ENCODE peak calls at places on chromosomes 11 and 22, in six cellular contexts. S is HepG2, O is GM12891, Y is H1, A is GM12878, T is K562. H is an unnamed sample.

GRCh38 chr11:12075822-12076821 is 34.3 kb upstream of the MICAL2 start:
- DNase-seq in Y (no peak), T (no peak), S (no peak), O (no peak), A (no peak), H (no peak)

GRCh38 chr11:8593935-8594909 is at the start of gene STK33:
- DNase-seq in T (peak), A (no peak), Y (peak), O (peak), S (peak), H (peak)

GRCh38 chr11:1728281-1728680 is 22.1 kb downstream of the IFITM10 start:
- DNase-seq in O (no peak), S (no peak), Y (no peak), A (no peak), T (no peak), H (no peak)

GRCh38 chr22:35629406-35630234 is 12.5 kb upstream of the MB start:
- DNase-seq in Y (peak), A (peak), T (peak), O (peak), S (no peak), H (no peak)

GRCh38 chr11:69791266-69791665 is 16.1 kb upstream of the FGF4 start:
- DNase-seq in T (no peak), S (no peak), O (no peak), A (no peak), Y (no peak), H (no peak)

GRCh38 chr11:73218106-73218829 is at the start of gene P2RY2:
- DNase-seq in Y (peak), S (peak), A (no peak), O (peak), T (no peak), H (no peak)

GRCh38 chr11:112219476-112220232 is 6.6 kb upstream of the PTS start:
- DNase-seq in A (peak), O (peak), S (peak), T (peak), Y (no peak), H (peak)

GRCh38 chr11:25794804-25795203 is 537.1 kb upstream of the ANO3 start:
- DNase-seq in A (no peak), O (no peak), S (no peak), Y (no peak), T (no peak), H (no peak)

GRCh38 chr11:13970986-13971385 is 8.5 kb downstream of the SPON1 start:
- DNase-seq in A (no peak), T (no peak), O (no peak), S (peak), Y (no peak), H (no peak)

GRCh38 chr11:107651672-107652071 is 60.2 kb downstream of the SLN start:
- DNase-seq in S (no peak), T (no peak), Y (no peak), A (no peak), O (no peak), H (no peak)

GRCh38 chr11:128735935-128736610 is 42.2 kb downstream of the FLI1 start:
- DNase-seq in O (no peak), A (no peak), T (no peak), S (no peak), Y (no peak), H (no peak)

GRCh38 chr11:114304065-114304464 is 7.9 kb downstream of the NNMT start:
- DNase-seq in Y (no peak), A (no peak), T (no peak), O (no peak), S (no peak), H (no peak)

GRCh38 chr22:30422481-30423295 is 2.9 kb upstream of the MTFP1 start:
- DNase-seq in Y (peak), O (no peak), S (peak), T (peak), A (no peak), H (no peak)

GRCh38 chr11:65150513-65151271 is 16.4 kb upstream of the SYVN1 start:
- DNase-seq in A (peak), S (peak), Y (no peak), O (no peak), T (peak), H (no peak)

GRCh38 chr11:94767701-94768601 is at the start of gene AMOTL1:
- DNase-seq in O (peak), T (peak), Y (peak), A (no peak), S (no peak), H (no peak)

GRCh38 chr22:29914165-29914564 is 31.2 kb downstream of the MTMR3 start:
- DNase-seq in T (no peak), O (no peak), A (no peak), S (no peak), Y (no peak), H (no peak)

GRCh38 chr22:39530136-39530535 is 2.4 kb downstream of the RPS19BP1 start:
- DNase-seq in S (no peak), Y (no peak), O (no peak), T (no peak), A (no peak), H (no peak)

GRCh38 chr11:61780581-61781162 is 11.7 kb downstream of the TMEM258 start:
- DNase-seq in Y (no peak), A (no peak), O (no peak), S (no peak), T (no peak), H (no peak)

GRCh38 chr11:133787379-133788103 is 57.8 kb downstream of the SPATA19 start:
- DNase-seq in A (no peak), T (no peak), Y (no peak), O (no peak), S (no peak), H (no peak)

GRCh38 chr11:75826463-75827220 is 11.6 kb downstream of the UVRAG start:
- DNase-seq in S (no peak), T (no peak), Y (no peak), O (no peak), A (no peak), H (no peak)

GRCh38 chr11:76030286-76030685 is 176.0 kb downstream of the WNT11 start:
- DNase-seq in T (no peak), A (no peak), S (peak), Y (no peak), O (no peak), H (no peak)

GRCh38 chr11:4203603-4204360 is 109.2 kb downstream of the RRM1 start:
- DNase-seq in T (no peak), A (no peak), S (no peak), O (no peak), Y (no peak), H (no peak)

GRCh38 chr11:69950120-69950519 is 128.0 kb upstream of the ANO1 start:
- DNase-seq in O (peak), T (peak), A (no peak), S (peak), Y (peak), H (no peak)

GRCh38 chr22:23137905-23138520 is 3.8 kb downstream of the RSPH14 start:
- DNase-seq in T (no peak), A (peak), Y (no peak), O (no peak), S (no peak), H (no peak)

GRCh38 chr11:129268371-129268770 is 76.2 kb upstream of the ARHGAP32 start:
- DNase-seq in A (no peak), Y (no peak), O (no peak), T (no peak), S (no peak), H (no peak)

GRCh38 chr11:29448246-29448877 is 568.5 kb downstream of the KCNA4 start:
- DNase-seq in T (peak), O (no peak), S (no peak), A (no peak), Y (no peak), H (no peak)

GRCh38 chr11:32885556-32885955 is 7.1 kb upstream of the QSER1 start:
- DNase-seq in S (no peak), A (no peak), Y (no peak), T (no peak), O (no peak), H (no peak)

GRCh38 chr11:69588270-69588669 is 52.7 kb upstream of the CCND1 start:
- DNase-seq in Y (no peak), A (no peak), S (peak), T (no peak), O (no peak), H (no peak)

GRCh38 chr11:26841818-26842457 is 120.1 kb upstream of the SLC5A12 start:
- DNase-seq in S (no peak), T (no peak), O (no peak), A (no peak), Y (no peak), H (no peak)

GRCh38 chr11:65774525-65775306 is 6.1 kb downstream of the AP5B1 start:
- DNase-seq in A (no peak), T (no peak), S (no peak), O (no peak), Y (no peak), H (no peak)

GRCh38 chr11:1548221-1549070 is 23.6 kb downstream of the DUSP8 start:
- DNase-seq in T (peak), S (no peak), A (no peak), O (no peak), Y (no peak), H (no peak)

GRCh38 chr11:114134870-114135269 is 75.4 kb downstream of the ZBTB16 start:
- DNase-seq in O (no peak), T (no peak), Y (no peak), A (no peak), S (no peak), H (no peak)

GRCh38 chr22:19605508-19606331 is 81.5 kb upstream of the CLDN5 start:
- DNase-seq in T (peak), O (no peak), Y (no peak), A (no peak), S (no peak), H (no peak)

GRCh38 chr22:19606332-19607197 is 82.4 kb upstream of the CLDN5 start:
- DNase-seq in A (no peak), S (no peak), O (no peak), T (peak), Y (no peak), H (no peak)

GRCh38 chr22:19604711-19605268 is 80.6 kb upstream of the CLDN5 start:
- DNase-seq in S (peak), O (no peak), A (no peak), T (peak), Y (no peak), H (no peak)

GRCh38 chr22:19608114-19608494 is 83.9 kb upstream of the CLDN5 start:
- DNase-seq in O (no peak), T (no peak), A (no peak), S (no peak), Y (no peak), H (no peak)

DNA sequence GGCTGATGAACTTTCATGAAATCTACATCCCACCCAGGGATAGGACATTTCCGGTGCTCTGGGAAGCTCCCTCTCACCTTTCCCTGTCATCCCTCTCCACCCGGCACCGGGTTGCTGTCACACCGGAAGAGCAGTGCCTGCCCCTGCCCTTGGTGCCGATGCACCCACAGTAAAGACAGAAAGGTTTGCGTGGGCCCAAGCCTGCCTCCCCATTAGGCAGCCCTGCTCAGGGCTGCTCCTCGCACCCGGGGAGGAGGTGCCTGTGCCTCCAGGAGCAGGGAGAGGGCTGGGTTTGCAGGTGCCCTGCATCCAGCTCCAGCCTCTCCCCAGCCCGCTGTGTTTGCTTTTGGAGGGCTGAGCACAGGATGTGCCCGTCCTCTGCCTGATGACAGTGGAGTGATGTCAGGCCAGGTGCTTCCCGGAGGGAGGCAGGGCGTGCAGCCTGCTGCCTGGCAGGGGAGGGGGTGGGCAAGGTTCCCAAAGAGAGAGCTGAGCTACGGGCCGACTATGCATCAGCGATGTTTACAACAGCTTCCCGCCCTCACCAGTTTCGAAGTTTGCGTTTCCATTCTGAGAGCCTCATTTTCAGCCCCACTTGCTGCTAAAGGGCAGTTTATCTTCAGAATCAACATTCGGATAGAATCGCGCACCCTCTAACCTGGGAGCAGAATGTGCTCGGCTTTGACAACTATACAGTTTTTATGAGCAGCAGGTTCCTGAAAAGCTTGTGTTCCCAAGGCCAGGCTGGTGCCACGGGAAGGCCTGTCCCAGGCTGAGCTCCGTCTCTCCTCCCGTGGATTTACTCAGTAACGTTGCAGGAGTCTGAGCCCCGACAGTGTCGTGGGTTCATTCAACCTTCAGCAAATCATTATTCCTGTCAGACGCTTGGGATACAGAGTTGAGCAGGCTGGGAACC is 83.2 kb upstream of the CLDN5 start:
- DNase-seq in A (no peak), Y (no peak), T (peak), S (no peak), O (no peak), H (no peak)
- TF ChIP-seq POLR2AphosphoS5 in A (no peak), Y (no peak), T (no peak), S (no peak), O (no peak), H (no peak)

DNA sequence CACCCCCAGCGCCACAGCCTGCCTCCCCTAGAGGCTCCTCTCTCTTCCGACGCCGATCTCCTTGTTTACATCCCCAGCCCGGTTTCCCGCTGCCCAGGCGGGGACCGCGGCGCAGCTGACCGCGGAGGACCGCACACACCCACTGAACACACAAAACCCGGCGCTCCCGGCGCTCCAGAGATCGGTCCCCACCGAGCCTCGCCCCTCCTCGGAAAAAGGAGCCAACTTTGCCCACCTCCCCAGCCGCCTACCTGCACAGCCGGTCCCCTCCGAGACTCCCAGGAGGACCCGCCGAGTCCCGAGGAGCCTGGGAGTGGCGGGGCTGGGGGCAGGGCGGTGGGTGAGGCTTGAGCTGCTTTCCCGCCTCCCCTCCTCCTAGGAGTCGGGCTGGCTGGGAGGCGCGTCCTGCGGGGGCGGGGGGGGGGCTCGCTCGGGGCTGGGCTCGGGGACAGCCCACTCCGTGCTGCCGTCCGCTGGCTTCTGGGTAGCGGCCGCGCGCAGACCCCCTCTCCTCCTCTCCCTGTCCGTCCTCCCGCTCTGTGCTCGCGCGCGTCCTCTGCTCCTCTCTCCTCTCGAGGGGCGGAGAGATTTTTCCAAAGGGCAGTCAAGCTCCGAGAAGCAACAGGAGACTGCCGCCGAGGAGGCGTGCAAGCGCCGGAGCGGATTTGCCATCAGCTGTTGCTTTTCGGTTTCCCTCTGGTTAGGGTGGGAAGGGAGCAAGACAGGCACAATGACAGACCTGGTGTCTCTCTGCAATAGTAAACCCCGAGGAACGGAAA is at the start of gene FXYD6:
- DNase-seq in O (no peak), Y (no peak), T (peak), S (no peak), A (no peak), H (no peak)
- TF ChIP-seq POLR2A in O (no peak), Y (no peak), T (no peak), S (no peak), A (no peak), H (no peak)

GRCh38 chr22:50190182-50190951 is 4.7 kb downstream of the TRABD start:
- DNase-seq in A (peak), T (peak), S (no peak), Y (peak), O (peak), H (peak)
- TF ChIP-seq TAF1 in A (peak), T (peak), S (no peak), Y (peak), O (peak), H (peak)

GRCh38 chr22:33519974-33520903 is 400.0 kb downstream of the LARGE1 start:
- DNase-seq in A (no peak), T (no peak), O (no peak), Y (no peak), S (no peak), H (no peak)

GRCh38 chr22:33519140-33519973 is 400.9 kb downstream of the LARGE1 start:
- DNase-seq in T (peak), O (peak), A (peak), S (peak), Y (no peak), H (peak)

GRCh38 chr22:33515733-33516297 is 404.5 kb downstream of the LARGE1 start:
- DNase-seq in A (no peak), T (no peak), Y (no peak), S (peak), O (no peak), H (no peak)

GRCh38 chr22:33520904-33521780 is 399.1 kb downstream of the LARGE1 start:
- DNase-seq in Y (no peak), O (no peak), T (no peak), S (no peak), A (no peak), H (no peak)

DNA sequence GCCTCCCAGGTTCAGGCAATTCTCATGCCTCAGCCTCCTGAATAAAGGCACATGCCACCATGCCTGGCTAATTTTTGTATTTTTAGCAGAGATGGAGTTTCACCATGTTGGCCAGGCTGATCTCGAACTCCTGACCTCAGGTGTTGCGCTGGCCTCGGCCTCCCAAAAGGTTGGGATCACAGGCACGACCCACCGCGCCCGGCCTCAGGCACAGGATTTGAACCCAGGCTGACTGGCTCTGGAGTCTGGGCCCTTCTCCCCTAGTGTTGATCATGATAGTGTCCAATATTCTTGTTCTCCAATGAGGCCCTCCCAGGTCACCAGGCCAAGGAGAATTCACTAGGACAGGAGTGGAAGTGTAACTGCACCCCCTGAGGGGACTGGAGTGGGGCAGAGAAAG is 401.9 kb downstream of the LARGE1 start:
- DNase-seq in S (no peak), O (no peak), A (no peak), T (no peak), Y (no peak), H (no peak)
- TF ChIP-seq POLR2AphosphoS5 in S (no peak), O (no peak), A (no peak), T (no peak), Y (no peak), H (no peak)

DNA sequence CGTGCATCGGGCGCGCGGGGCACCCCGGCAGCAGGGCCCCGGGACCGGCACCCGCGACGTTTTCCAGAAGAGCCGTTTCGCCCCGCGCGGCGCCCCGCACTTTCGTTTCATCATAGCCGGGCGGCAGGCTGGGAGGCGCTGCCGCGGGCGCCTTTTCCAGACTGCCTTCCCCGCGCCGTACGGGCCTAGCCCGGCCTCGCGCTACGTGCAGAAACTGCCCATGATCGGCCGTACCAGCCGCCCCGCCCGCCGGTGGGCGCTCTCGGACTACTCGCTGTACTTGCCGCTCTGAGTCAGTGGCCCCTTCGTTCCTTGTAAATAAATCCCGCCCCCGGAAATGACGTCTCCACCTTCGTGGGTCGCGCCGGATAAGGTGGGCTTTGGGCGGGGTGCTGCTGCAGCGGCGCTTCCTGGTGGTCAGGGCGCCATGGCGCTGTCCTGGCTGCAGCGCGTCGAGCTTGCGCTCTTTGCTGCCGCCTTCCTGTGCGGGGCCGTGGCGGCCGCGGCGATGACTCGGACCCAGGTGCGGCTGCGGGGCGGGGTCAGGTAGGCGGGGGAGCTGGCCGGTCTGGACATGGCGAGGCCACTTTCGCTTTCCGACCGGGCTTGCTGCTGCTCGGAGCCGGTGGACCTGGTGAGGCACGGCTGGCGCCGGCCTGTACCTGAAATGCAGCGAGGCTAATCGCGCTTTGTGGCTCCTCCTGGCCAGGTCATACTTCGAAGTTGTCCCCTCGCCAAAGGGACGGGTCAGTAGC is at the start of gene TMEM179B:
- DNase-seq in T (peak), O (peak), Y (peak), S (peak), A (peak), H (peak)
- TF ChIP-seq POLR2A in T (peak), O (peak), Y (peak), S (peak), A (peak), H (peak)

GRCh38 chr11:24155792-24156191 is 341.1 kb upstream of the LUZP2 start:
- DNase-seq in T (no peak), Y (peak), A (no peak), O (no peak), S (peak), H (no peak)

GRCh38 chr11:24153337-24153736 is 343.5 kb upstream of the LUZP2 start:
- DNase-seq in Y (no peak), S (no peak), A (no peak), O (no peak), T (no peak), H (no peak)
- TF ChIP-seq TAF1 in Y (no peak), S (no peak), A (no peak), O (no peak), T (no peak), H (no peak)

H was measured in GM12892.